ENCODE peak calls at places on chromosomes 12 and 14, in ten cellular contexts. Q is CD4-positive, alpha-beta T cell; C is stimulated activated CD8-positive, alpha-beta memory T cell treated with anti-CD3 and anti-CD28 coated beads, Interleukin-15, amount 100 ng/mL, for 1 hour; D is left ventricle myocardium inferior; B is skeletal muscle cell; J is RPMI7951; I is MCF 10A; X is LoVo; Z is fibroblast of mammary gland; M is anterior cingulate cortex. S is an unnamed sample.

GRCh38 chr14:80781968-80782367 is 159.6 kb downstream of the CEP128 start:
- DNase-seq in Q (no peak), C (no peak), D (no peak), B (no peak), J (peak), I (peak), X (no peak), Z (peak), M (no peak), S (no peak)

GRCh38 chr12:57276935-57277563 is 26.1 kb upstream of the STAC3 start:
- DNase-seq in Q (no peak), C (no peak), D (no peak), B (no peak), J (no peak), I (peak), X (no peak), Z (peak), M (no peak), S (no peak)

GRCh38 chr12:23906329-23906728 is 43.1 kb downstream of the SOX5 start:
- DNase-seq in Q (no peak), C (no peak), D (no peak), B (no peak), J (peak), I (no peak), X (no peak), Z (peak), M (no peak), S (no peak)

GRCh38 chr12:31008961-31009840 is 64.5 kb upstream of the DDX11 start:
- DNase-seq in Q (no peak), C (no peak), D (no peak), B (no peak), J (no peak), I (no peak), X (no peak), Z (no peak), M (no peak), S (no peak)

GRCh38 chr12:27220057-27220987 is 23.8 kb upstream of the STK38L start:
- DNase-seq in Q (no peak), C (no peak), D (no peak), B (no peak), J (no peak), I (peak), X (no peak), Z (peak), M (no peak), S (no peak)

GRCh38 chr14:76719664-76720063 is 41.6 kb upstream of the VASH1 start:
- DNase-seq in Q (no peak), C (no peak), D (no peak), B (no peak), J (no peak), I (no peak), X (no peak), Z (no peak), M (no peak), S (no peak)

GRCh38 chr14:21024668-21025373 is at the start of gene NDRG2:
- DNase-seq in Q (peak), C (peak), D (peak), B (no peak), J (peak), I (peak), X (peak), Z (no peak), M (peak), S (peak)

GRCh38 chr14:64644629-64645028 is 59.6 kb upstream of the PLEKHG3 start:
- DNase-seq in Q (no peak), C (no peak), D (no peak), B (no peak), J (no peak), I (no peak), X (no peak), Z (no peak), M (no peak), S (no peak)

GRCh38 chr14:100785626-100786025 is 40.3 kb upstream of the MEG3 start:
- DNase-seq in Q (no peak), C (no peak), D (no peak), B (no peak), J (no peak), I (no peak), X (no peak), Z (no peak), M (no peak), S (no peak)

GRCh38 chr12:124747426-124748161 is 116.1 kb downstream of the SCARB1 start:
- DNase-seq in Q (no peak), C (no peak), D (no peak), B (peak), J (peak), I (peak), X (peak), Z (peak), M (no peak), S (no peak)

GRCh38 chr12:53200458-53201169 is 6.4 kb downstream of the ITGB7 start:
- DNase-seq in Q (no peak), C (no peak), D (no peak), B (no peak), J (no peak), I (no peak), X (no peak), Z (no peak), M (no peak), S (no peak)

GRCh38 chr12:95395706-95396105 is 78.2 kb upstream of the METAP2 start:
- DNase-seq in Q (no peak), C (no peak), D (no peak), B (no peak), J (no peak), I (no peak), X (no peak), Z (no peak), M (no peak), S (no peak)